ENCODE peak calls at places on chromosomes 13 and 19, in nine cellular contexts. One of them, this sample, is unnamed.

GRCh38 chr13:99501952-99502310 is 659 bp downstream of the TM9SF2 start:
- DNase-seq in H1: no peak
- DNase-seq in mammary epithelial cell: peak; percentile 23
- DNase-seq in A549: no peak
- DNase-seq in IMR-90: peak; percentile 31
- DNase-seq in neuronal stem cell: no peak
- DNase-seq in GM12878: no peak
- DNase-seq in mesendoderm: peak; percentile 23
- DNase-seq in astrocyte: peak; percentile 18
- DNase-seq in this sample: no peak

GRCh38 chr13:21075303-21076264 is 14.2 kb upstream of the LATS2 start:
- DNase-seq in H1: peak; percentile 82
- DNase-seq in mammary epithelial cell: no peak
- DNase-seq in A549: no peak
- DNase-seq in IMR-90: no peak
- DNase-seq in neuronal stem cell: no peak
- DNase-seq in GM12878: no peak
- DNase-seq in mesendoderm: peak; percentile 67
- DNase-seq in astrocyte: no peak
- DNase-seq in this sample: no peak

GRCh38 chr13:30705672-30706071 is 29.7 kb upstream of the ALOX5AP start:
- DNase-seq in H1: no peak
- DNase-seq in mammary epithelial cell: peak; percentile 65
- DNase-seq in A549: no peak
- DNase-seq in IMR-90: no peak
- DNase-seq in neuronal stem cell: no peak
- DNase-seq in GM12878: no peak
- DNase-seq in mesendoderm: peak; percentile 76
- DNase-seq in astrocyte: no peak
- DNase-seq in this sample: peak; percentile 19

GRCh38 chr19:51020988-51021651 is 1.6 kb upstream of the KLK10 start:
- DNase-seq in H1: no peak
- DNase-seq in mammary epithelial cell: peak; percentile 76
- DNase-seq in A549: peak; percentile 64
- DNase-seq in IMR-90: peak; percentile 51
- DNase-seq in neuronal stem cell: peak; percentile 38
- DNase-seq in GM12878: no peak
- DNase-seq in mesendoderm: peak; percentile 57
- DNase-seq in astrocyte: peak; percentile 27
- DNase-seq in this sample: no peak

GRCh38 chr19:17183271-17183757 is 31.8 kb upstream of the USE1 start:
- DNase-seq in H1: no peak
- DNase-seq in mammary epithelial cell: no peak
- DNase-seq in A549: no peak
- DNase-seq in IMR-90: no peak
- DNase-seq in neuronal stem cell: no peak
- DNase-seq in GM12878: no peak
- DNase-seq in mesendoderm: peak; percentile 25
- DNase-seq in astrocyte: no peak
- DNase-seq in this sample: no peak

GRCh38 chr19:35560271-35560670 is 3.2 kb downstream of the ATP4A start:
- DNase-seq in H1: no peak
- DNase-seq in mammary epithelial cell: no peak
- DNase-seq in A549: no peak
- DNase-seq in IMR-90: no peak
- DNase-seq in neuronal stem cell: no peak
- DNase-seq in GM12878: no peak
- DNase-seq in mesendoderm: no peak
- DNase-seq in astrocyte: no peak
- DNase-seq in this sample: no peak

GRCh38 chr19:4578552-4579248 is 19.2 kb upstream of the SEMA6B start:
- DNase-seq in H1: no peak
- DNase-seq in mammary epithelial cell: no peak
- DNase-seq in A549: no peak
- DNase-seq in IMR-90: no peak
- DNase-seq in neuronal stem cell: no peak
- DNase-seq in GM12878: no peak
- DNase-seq in mesendoderm: no peak
- DNase-seq in astrocyte: no peak
- DNase-seq in this sample: no peak

GRCh38 chr13:110301083-110301482 is 5.9 kb downstream of the COL4A1 start:
- DNase-seq in H1: no peak
- DNase-seq in mammary epithelial cell: no peak
- DNase-seq in A549: no peak
- DNase-seq in IMR-90: no peak
- DNase-seq in neuronal stem cell: no peak
- DNase-seq in GM12878: no peak
- DNase-seq in mesendoderm: no peak
- DNase-seq in astrocyte: no peak
- DNase-seq in this sample: no peak

GRCh38 chr13:76713280-76713679 is 172.9 kb downstream of the KCTD12 start:
- DNase-seq in H1: no peak
- DNase-seq in mammary epithelial cell: no peak
- DNase-seq in A549: no peak
- DNase-seq in IMR-90: no peak
- DNase-seq in neuronal stem cell: no peak
- DNase-seq in GM12878: no peak
- DNase-seq in mesendoderm: no peak
- DNase-seq in astrocyte: no peak
- DNase-seq in this sample: no peak
- H3K4me3 ChIP-seq in H1: no peak overlapping the region
- H3K4me3 ChIP-seq in mammary epithelial cell: no peak overlapping the region
- H3K4me3 ChIP-seq in A549: no peak overlapping the region
- H3K4me3 ChIP-seq in IMR-90: no peak overlapping the region
- H3K4me3 ChIP-seq in neuronal stem cell: no peak overlapping the region
- H3K4me3 ChIP-seq in GM12878: no peak overlapping the region
- H3K4me3 ChIP-seq in mesendoderm: no peak overlapping the region
- H3K4me3 ChIP-seq in astrocyte: no peak overlapping the region
- H3K4me3 ChIP-seq in this sample: no peak overlapping the region

DNA sequence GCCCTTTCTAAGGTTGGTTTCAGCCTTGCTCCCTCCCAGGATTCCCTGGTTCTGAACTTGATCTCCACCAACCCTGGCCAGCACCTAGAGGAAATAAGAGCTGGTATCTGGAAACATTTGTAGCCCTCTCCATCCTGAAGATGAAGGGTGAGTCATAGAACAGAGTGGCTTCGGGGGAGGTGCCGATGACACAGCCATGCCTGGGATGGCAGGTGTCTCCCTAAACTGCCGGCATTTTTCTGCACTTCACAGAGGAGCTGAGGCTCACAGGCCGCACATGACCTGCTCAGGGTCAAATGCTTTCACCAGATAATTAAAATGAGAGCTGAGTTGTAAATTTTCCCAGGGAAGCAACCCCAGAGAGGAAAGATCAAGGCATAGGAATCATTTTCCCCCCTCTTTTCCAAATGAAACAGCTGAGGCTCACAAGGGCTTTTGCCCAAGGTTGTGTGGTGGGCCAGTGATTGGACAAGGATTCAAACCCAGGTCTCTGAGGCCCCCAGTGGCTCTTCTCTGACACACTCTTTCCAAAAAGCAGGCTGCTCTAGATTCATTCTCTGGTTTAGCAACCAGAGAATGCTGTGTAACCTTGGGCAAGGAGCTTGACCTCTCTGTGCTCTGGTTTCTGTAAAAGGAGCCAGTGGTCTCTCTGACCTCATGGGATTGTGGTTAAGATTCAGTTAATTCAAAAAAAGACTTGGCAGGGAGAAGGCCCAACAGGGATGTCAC is 1.2 kb upstream of the SLC25A42 start:
- DNase-seq in H1: no peak
- DNase-seq in mammary epithelial cell: peak; percentile 44
- DNase-seq in A549: peak; percentile 7
- DNase-seq in IMR-90: peak; percentile 63
- DNase-seq in neuronal stem cell: no peak
- DNase-seq in GM12878: no peak
- DNase-seq in mesendoderm: peak; percentile 62
- DNase-seq in astrocyte: peak; percentile 41
- DNase-seq in this sample: no peak
- H3K4me2 ChIP-seq in H1: peak overlapping the region; percentile 92
- H3K4me2 ChIP-seq in mammary epithelial cell: peak overlapping the region; percentile 87
- H3K4me2 ChIP-seq in A549: peak overlapping the region; percentile 78
- H3K4me2 ChIP-seq in IMR-90: peak overlapping the region; percentile 88
- H3K4me2 ChIP-seq in neuronal stem cell: peak overlapping the region; percentile 92
- H3K4me2 ChIP-seq in GM12878: peak overlapping the region; percentile 98
- H3K4me2 ChIP-seq in mesendoderm: peak overlapping the region; percentile 37
- H3K4me2 ChIP-seq in astrocyte: peak overlapping the region; percentile 85
- H3K4me2 ChIP-seq in this sample: peak overlapping the region; percentile 81

GRCh38 chr19:19372656-19373416 is 32.6 kb upstream of the GATAD2A start:
- DNase-seq in H1: no peak
- DNase-seq in mammary epithelial cell: no peak
- DNase-seq in A549: peak; percentile 8
- DNase-seq in IMR-90: peak; percentile 45
- DNase-seq in neuronal stem cell: no peak
- DNase-seq in GM12878: no peak
- DNase-seq in mesendoderm: peak; percentile 51
- DNase-seq in astrocyte: no peak
- DNase-seq in this sample: no peak
- H3K4me3 ChIP-seq in H1: no peak overlapping the region
- H3K4me3 ChIP-seq in mammary epithelial cell: no peak overlapping the region
- H3K4me3 ChIP-seq in A549: no peak overlapping the region
- H3K4me3 ChIP-seq in IMR-90: no peak overlapping the region
- H3K4me3 ChIP-seq in neuronal stem cell: no peak overlapping the region
- H3K4me3 ChIP-seq in GM12878: no peak overlapping the region
- H3K4me3 ChIP-seq in mesendoderm: no peak overlapping the region
- H3K4me3 ChIP-seq in astrocyte: no peak overlapping the region
- H3K4me3 ChIP-seq in this sample: no peak overlapping the region

GRCh38 chr13:44484562-44485164 is 91.5 kb downstream of the TSC22D1 start:
- DNase-seq in H1: no peak
- DNase-seq in mammary epithelial cell: no peak
- DNase-seq in A549: no peak
- DNase-seq in IMR-90: no peak
- DNase-seq in neuronal stem cell: no peak
- DNase-seq in GM12878: no peak
- DNase-seq in mesendoderm: no peak
- DNase-seq in astrocyte: no peak
- DNase-seq in this sample: no peak
- H3K4me2 ChIP-seq in H1: no peak overlapping the region
- H3K4me2 ChIP-seq in mammary epithelial cell: no peak overlapping the region
- H3K4me2 ChIP-seq in A549: no peak overlapping the region
- H3K4me2 ChIP-seq in IMR-90: peak overlapping the region; percentile 60
- H3K4me2 ChIP-seq in neuronal stem cell: no peak overlapping the region
- H3K4me2 ChIP-seq in GM12878: peak overlapping the region; percentile 26
- H3K4me2 ChIP-seq in mesendoderm: no peak overlapping the region
- H3K4me2 ChIP-seq in astrocyte: no peak overlapping the region
- H3K4me2 ChIP-seq in this sample: no peak overlapping the region